ENCODE peak calls at places on chromosomes 5 and 9, in five cellular contexts. T, O, Y, Q and K are unnamed samples.

GRCh38 chr5:16916262-16916878 is 19.7 kb downstream of the MYO10 start:
- DNase-seq in Y (peak), Q (no peak), O (no peak), T (no peak), K (no peak)

GRCh38 chr5:176611435-176611834 is 1.5 kb upstream of the GPRIN1 start:
- DNase-seq in Y (peak), O (peak), Q (peak), T (peak), K (peak)

GRCh38 chr5:68343421-68343826 is 127.9 kb downstream of the PIK3R1 start:
- DNase-seq in O (no peak), Y (peak), Q (no peak), T (peak), K (peak)

GRCh38 chr5:19002111-19002510 is 985.9 kb downstream of the CDH18 start:
- DNase-seq in T (no peak), Y (no peak), O (no peak), Q (no peak), K (no peak)

GRCh38 chr9:69253057-69253456 is 72.0 kb upstream of the ENTREP1 start:
- DNase-seq in T (no peak), O (no peak), Q (no peak), Y (no peak), K (no peak)

GRCh38 chr5:9126490-9126889 is 419.4 kb downstream of the SEMA5A start:
- DNase-seq in Y (no peak), O (no peak), T (no peak), Q (no peak), K (no peak)

GRCh38 chr5:173138707-173139106 is 5.6 kb upstream of the BNIP1 start:
- DNase-seq in T (no peak), Q (no peak), Y (no peak), O (no peak), K (no peak)

GRCh38 chr5:33379757-33380156 is 61.0 kb upstream of the TARS1 start:
- DNase-seq in T (no peak), O (peak), Q (no peak), Y (peak), K (peak)

GRCh38 chr5:136201870-136202269 is 8.9 kb upstream of the SMIM32 start:
- DNase-seq in O (peak), T (no peak), Q (no peak), Y (no peak), K (no peak)

GRCh38 chr5:153441997-153442396 is 48.5 kb upstream of the GRIA1 start:
- DNase-seq in T (no peak), Y (no peak), O (no peak), Q (no peak), K (no peak)

GRCh38 chr9:131667576-131667975 is 72.3 kb downstream of the RAPGEF1 start:
- DNase-seq in O (no peak), T (no peak), Q (no peak), Y (no peak), K (no peak)

GRCh38 chr9:108149346-108149745 is 659.8 kb upstream of the KLF4 start:
- DNase-seq in T (no peak), O (no peak), Y (no peak), Q (no peak), K (no peak)

GRCh38 chr9:113274474-113275146 is 762 bp downstream of the CDC26 start:
- DNase-seq in Q (no peak), Y (peak), T (no peak), O (no peak), K (peak)

GRCh38 chr9:131516274-131516565 is 13.5 kb downstream of the POMT1 start:
- DNase-seq in Y (no peak), T (no peak), O (no peak), Q (no peak), K (no peak)

GRCh38 chr9:35508069-35508468 is 18.2 kb downstream of the RUSC2 start:
- DNase-seq in Y (no peak), Q (no peak), T (no peak), O (no peak), K (no peak)
- TF ChIP-seq POLR2A in Y (no peak), Q (no peak), T (no peak), O (no peak), K (no peak)

DNA sequence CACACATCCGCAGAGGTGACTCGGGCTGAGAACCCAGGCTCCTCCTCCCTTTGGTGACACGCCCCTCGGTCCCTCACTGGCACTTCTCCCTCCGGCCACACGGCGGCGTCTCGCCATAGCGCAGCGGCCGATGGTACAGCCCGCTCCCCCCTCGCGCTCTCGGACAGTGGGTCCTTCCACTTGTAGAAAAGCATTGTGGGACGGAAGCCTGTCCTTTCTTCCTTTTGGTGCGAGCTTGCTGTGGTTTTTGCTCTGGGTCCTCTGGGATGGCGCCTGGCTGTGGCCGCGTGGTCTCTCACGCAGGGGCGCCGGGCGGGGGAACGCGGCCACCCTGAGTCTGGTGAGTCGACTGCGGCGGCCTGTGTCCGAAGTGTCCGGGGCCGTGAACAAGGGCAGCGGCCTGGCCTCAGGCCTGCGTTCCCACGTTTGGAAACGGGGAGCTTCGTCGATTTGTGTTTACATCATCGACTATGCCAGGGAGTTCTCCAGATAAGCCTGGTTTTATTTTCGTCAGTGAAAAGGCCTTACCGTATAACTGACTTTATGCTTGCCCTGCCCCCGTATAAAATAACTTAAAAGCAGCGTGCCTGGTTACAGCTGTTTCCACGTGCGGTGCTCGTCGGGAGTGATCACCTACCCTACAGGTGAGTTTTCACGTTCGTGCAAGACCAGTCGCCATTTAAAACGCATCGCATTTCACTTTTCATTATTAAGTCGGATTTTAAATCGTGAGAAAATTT is 258.3 kb downstream of the EPB41L4A start:
- DNase-seq in Q (peak), T (peak), O (peak), Y (peak), K (peak)
- TF ChIP-seq POLR2A in Q (peak), T (peak), O (peak), Y (peak), K (peak)

GRCh38 chr5:1300581-1301083 is 5.8 kb upstream of the TERT start:
- DNase-seq in T (no peak), Q (no peak), Y (no peak), O (peak), K (no peak)
- TF ChIP-seq POLR2A in T (no peak), Q (no peak), Y (no peak), O (no peak), K (no peak)

DNA sequence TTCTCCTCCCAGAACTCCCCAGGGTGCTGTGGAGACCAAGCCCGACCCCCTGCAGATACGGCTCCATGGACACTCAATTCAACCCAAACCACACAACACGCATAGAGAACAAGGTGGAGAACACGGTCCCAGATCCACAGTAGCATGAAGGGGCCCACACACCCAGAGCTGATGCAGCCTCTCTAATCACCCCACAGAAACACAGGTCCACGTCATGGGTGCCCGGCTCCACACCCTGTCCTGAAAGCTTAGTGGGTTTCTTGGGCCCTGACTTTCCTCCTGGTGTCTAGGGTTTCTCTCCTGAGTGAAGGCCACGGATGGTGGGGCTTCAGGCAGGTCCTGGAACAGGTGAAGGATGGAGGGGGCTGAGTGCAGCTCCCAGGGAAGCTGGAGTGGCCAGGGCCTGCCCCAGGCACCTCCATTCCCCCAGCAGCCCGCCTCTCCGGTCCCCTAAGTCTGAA is 1.5 kb upstream of the SLC23A1 start:
- DNase-seq in T (no peak), Q (no peak), O (no peak), Y (no peak), K (no peak)
- TF ChIP-seq POLR2A in T (no peak), Q (no peak), O (no peak), Y (no peak), K (no peak)

GRCh38 chr5:74640450-74641013 is at the start of gene ENC1:
- DNase-seq in O (peak), T (peak), Y (peak), Q (peak), K (peak)
- TF ChIP-seq POLR2A in O (peak), T (peak), Y (peak), Q (peak), K (no peak)

GRCh38 chr9:32550609-32551490 is 1.3 kb upstream of the SMIM27 start:
- DNase-seq in T (peak), Y (peak), Q (peak), O (peak), K (peak)
- TF ChIP-seq POLR2A in T (peak), Y (no peak), Q (peak), O (peak), K (peak)

GRCh38 chr5:14264605-14265316 is 121.6 kb downstream of the TRIO start:
- DNase-seq in Y (peak), O (peak), Q (peak), T (peak), K (peak)
- TF ChIP-seq POLR2A in Y (peak), O (peak), Q (no peak), T (peak), K (no peak)

DNA sequence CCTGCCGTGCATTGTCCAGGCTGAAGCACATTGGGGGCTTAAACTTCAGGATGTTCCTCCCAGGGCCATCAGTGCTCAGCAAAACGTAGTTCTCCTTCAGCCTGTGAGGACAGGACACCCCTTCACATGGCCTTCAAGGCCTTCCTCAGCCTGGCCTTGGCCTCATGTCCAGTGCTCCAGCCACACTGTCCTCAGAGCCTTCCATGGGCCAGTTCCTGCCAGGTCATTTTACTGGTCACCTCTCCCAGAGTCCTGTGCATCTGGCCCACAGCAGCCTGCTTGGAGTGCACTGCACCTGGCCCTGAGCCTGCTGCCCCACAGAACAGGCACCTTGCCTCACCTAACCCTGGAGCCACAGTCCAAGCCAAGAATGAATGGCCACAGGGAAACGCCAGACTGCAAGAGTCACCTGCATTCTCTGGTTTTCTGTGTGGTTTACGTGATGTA is 8.7 kb downstream of the HNRNPAB start:
- DNase-seq in T (no peak), O (no peak), Y (no peak), Q (no peak), K (no peak)
- TF ChIP-seq POLR2A in T (no peak), O (no peak), Y (no peak), Q (peak), K (no peak)

GRCh38 chr9:95462419-95463121 is 54.2 kb downstream of the PTCH1 start:
- DNase-seq in T (peak), O (no peak), Q (peak), Y (no peak), K (peak)
- TF ChIP-seq POLR2A in T (no peak), O (no peak), Q (no peak), Y (no peak), K (no peak)